ENCODE peak calls at places on chromosomes 16 and 17, in seven cellular contexts. Q, U, W, H, B, P and M are unnamed samples.

GRCh38 chr17:79835953-79836951 is 3.0 kb downstream of the CBX4 start:
- DNase-seq in Q (peak), U (no peak), W (no peak), H (peak), B (no peak), P (no peak), M (no peak)

GRCh38 chr16:53545433-53545832 is 42.4 kb upstream of the AKTIP start:
- DNase-seq in Q (no peak), U (no peak), W (peak), H (no peak), B (no peak), P (no peak), M (no peak)

GRCh38 chr17:64196626-64197025 is 66.4 kb downstream of the TEX2 start:
- DNase-seq in Q (no peak), U (no peak), W (no peak), H (no peak), B (no peak), P (peak), M (no peak)

GRCh38 chr17:7712111-7712771 is 5.3 kb upstream of the DNAH2 start:
- DNase-seq in Q (peak), U (no peak), W (no peak), H (no peak), B (no peak), P (no peak), M (no peak)

GRCh38 chr17:17186051-17186450 is 20.1 kb downstream of the PLD6 start:
- DNase-seq in Q (no peak), U (no peak), W (no peak), H (no peak), B (no peak), P (no peak), M (peak)

GRCh38 chr17:45143767-45144198 is 4.5 kb upstream of the HEXIM1 start:
- DNase-seq in Q (no peak), U (peak), W (no peak), H (peak), B (peak), P (peak), M (peak)

GRCh38 chr16:165539-166374 is at the start of gene HBM:
- DNase-seq in Q (no peak), U (no peak), W (no peak), H (no peak), B (no peak), P (no peak), M (no peak)

GRCh38 chr16:85544668-85545067 is 68.5 kb upstream of the GSE1 start:
- DNase-seq in Q (no peak), U (no peak), W (no peak), H (no peak), B (no peak), P (no peak), M (no peak)

GRCh38 chr17:78263063-78263735 is 31.8 kb downstream of the TMEM235 start:
- DNase-seq in Q (no peak), U (peak), W (no peak), H (no peak), B (no peak), P (no peak), M (peak)

GRCh38 chr17:72270530-72270929 is 149.7 kb downstream of the SOX9 start:
- DNase-seq in Q (peak), U (no peak), W (no peak), H (no peak), B (peak), P (peak), M (peak)

GRCh38 chr17:82400830-82401229 is 17.3 kb upstream of the HEXD start:
- DNase-seq in Q (no peak), U (peak), W (peak), H (no peak), B (no peak), P (peak), M (no peak)

GRCh38 chr17:66491213-66491612 is 188.8 kb downstream of the PRKCA start:
- DNase-seq in Q (no peak), U (no peak), W (no peak), H (no peak), B (no peak), P (no peak), M (no peak)

GRCh38 chr17:41394254-41395016 is 3.0 kb downstream of the KRT31 start:
- DNase-seq in Q (no peak), U (no peak), W (no peak), H (no peak), B (no peak), P (no peak), M (no peak)

GRCh38 chr16:87392823-87393679 is 915 bp downstream of the MAP1LC3B start:
- DNase-seq in Q (no peak), U (no peak), W (peak), H (peak), B (peak), P (no peak), M (peak)

GRCh38 chr16:12901597-12902436 is at the start of gene SHISA9:
- DNase-seq in Q (no peak), U (no peak), W (no peak), H (peak), B (no peak), P (no peak), M (no peak)

GRCh38 chr17:57530026-57530425 is 215.1 kb downstream of the CCDC182 start:
- DNase-seq in Q (no peak), U (no peak), W (no peak), H (no peak), B (no peak), P (peak), M (no peak)

GRCh38 chr17:57838453-57838852 is 11.4 kb downstream of the MRPS23 start:
- DNase-seq in Q (no peak), U (no peak), W (no peak), H (no peak), B (no peak), P (no peak), M (no peak)

GRCh38 chr16:3674513-3675295 is 20.2 kb downstream of the DNASE1 start:
- DNase-seq in Q (no peak), U (peak), W (no peak), H (no peak), B (no peak), P (no peak), M (no peak)

GRCh38 chr16:49857423-49858181 is 1.7 kb upstream of the ZNF423 start:
- DNase-seq in Q (peak), U (peak), W (peak), H (peak), B (peak), P (peak), M (peak)

GRCh38 chr16:47025641-47026040 is 52.2 kb upstream of the DNAJA2 start:
- DNase-seq in Q (no peak), U (no peak), W (no peak), H (no peak), B (no peak), P (no peak), M (no peak)